ENCODE peak calls at places on chromosomes 16 and 17, in ten cellular contexts. K is GM10248, Z is psoas muscle, S is AG04449, F is left ventricle myocardium inferior, H is RWPE1, M is adrenal gland, A is ascending aorta, P is lung, R is neural crest cell. W is an unnamed sample.

GRCh38 chr17:2025622-2026309 is 632 bp upstream of the RTN4RL1 start:
- DNase-seq in K (peak), Z (peak), S (no peak), F (peak), H (peak), M (peak), A (no peak), P (peak), R (peak), W (peak)

GRCh38 chr16:28974007-28974436 is 556 bp upstream of the SPNS1 start:
- DNase-seq in K (no peak), Z (peak), S (no peak), F (peak), H (peak), M (peak), A (no peak), P (peak), R (peak), W (peak)

GRCh38 chr16:685967-686366 is 1.8 kb upstream of the JMJD8 start:
- DNase-seq in K (no peak), Z (peak), S (no peak), F (no peak), H (no peak), M (peak), A (no peak), P (no peak), R (peak), W (no peak)

GRCh38 chr16:2457267-2457666 is 2.6 kb upstream of the TEDC2 start:
- DNase-seq in K (no peak), Z (no peak), S (no peak), F (no peak), H (no peak), M (no peak), A (no peak), P (no peak), R (no peak), W (no peak)

GRCh38 chr17:4187076-4187475 is 44.1 kb downstream of the CYB5D2 start:
- DNase-seq in K (no peak), Z (no peak), S (no peak), F (no peak), H (peak), M (no peak), A (no peak), P (no peak), R (no peak), W (no peak)

GRCh38 chr17:2814499-2815341 is 18.5 kb downstream of the RAP1GAP2 start:
- DNase-seq in K (peak), Z (no peak), S (no peak), F (no peak), H (no peak), M (peak), A (no peak), P (peak), R (no peak), W (no peak)

GRCh38 chr16:3007957-3008748 is 4.6 kb upstream of the CLDN9 start:
- DNase-seq in K (no peak), Z (no peak), S (no peak), F (peak), H (no peak), M (no peak), A (no peak), P (peak), R (no peak), W (no peak)

GRCh38 chr16:53537591-53537990 is 34.6 kb upstream of the AKTIP start:
- DNase-seq in K (no peak), Z (no peak), S (no peak), F (no peak), H (no peak), M (no peak), A (no peak), P (no peak), R (no peak), W (no peak)

GRCh38 chr17:49576906-49577650 is 1.4 kb downstream of the NXPH3 start:
- DNase-seq in K (no peak), Z (no peak), S (no peak), F (no peak), H (no peak), M (no peak), A (no peak), P (no peak), R (no peak), W (no peak)

GRCh38 chr17:920190-920589 is 59.4 kb downstream of the NXN start:
- DNase-seq in K (no peak), Z (no peak), S (no peak), F (no peak), H (no peak), M (no peak), A (no peak), P (no peak), R (no peak), W (no peak)

GRCh38 chr17:45110676-45111611 is 21.4 kb downstream of the PLCD3 start:
- DNase-seq in K (no peak), Z (peak), S (no peak), F (peak), H (no peak), M (peak), A (no peak), P (no peak), R (no peak), W (no peak)

GRCh38 chr17:4969551-4970231 is 2.1 kb upstream of the SPAG7 start:
- DNase-seq in K (no peak), Z (no peak), S (no peak), F (no peak), H (no peak), M (peak), A (no peak), P (no peak), R (no peak), W (no peak)

GRCh38 chr16:58582971-58583765 is 46.5 kb downstream of the CNOT1 start:
- DNase-seq in K (no peak), Z (no peak), S (no peak), F (no peak), H (no peak), M (no peak), A (no peak), P (no peak), R (no peak), W (no peak)

GRCh38 chr17:50206604-50207293 is 5.3 kb upstream of the COL1A1 start:
- DNase-seq in K (no peak), Z (peak), S (no peak), F (peak), H (no peak), M (no peak), A (no peak), P (no peak), R (peak), W (peak)

GRCh38 chr16:73023752-73024570 is 24.0 kb downstream of the ZFHX3 start:
- DNase-seq in K (no peak), Z (no peak), S (no peak), F (no peak), H (no peak), M (no peak), A (no peak), P (no peak), R (no peak), W (no peak)

GRCh38 chr16:15498427-15499175 is 64.2 kb downstream of the BMERB1 start:
- DNase-seq in K (no peak), Z (no peak), S (no peak), F (no peak), H (no peak), M (no peak), A (no peak), P (no peak), R (no peak), W (no peak)

GRCh38 chr16:1998852-1999801 is 9.4 kb downstream of the SYNGR3 start:
- DNase-seq in K (no peak), Z (peak), S (no peak), F (no peak), H (no peak), M (no peak), A (no peak), P (no peak), R (no peak), W (no peak)

GRCh38 chr16:9533042-9533441 is 441.6 kb downstream of the HAPSTR1 start:
- DNase-seq in K (no peak), Z (no peak), S (no peak), F (no peak), H (no peak), M (no peak), A (no peak), P (no peak), R (no peak), W (no peak)

GRCh38 chr17:1111599-1112443 is 68.0 kb downstream of the ABR start:
- DNase-seq in K (no peak), Z (no peak), S (no peak), F (peak), H (no peak), M (peak), A (no peak), P (peak), R (no peak), W (no peak)

DNA sequence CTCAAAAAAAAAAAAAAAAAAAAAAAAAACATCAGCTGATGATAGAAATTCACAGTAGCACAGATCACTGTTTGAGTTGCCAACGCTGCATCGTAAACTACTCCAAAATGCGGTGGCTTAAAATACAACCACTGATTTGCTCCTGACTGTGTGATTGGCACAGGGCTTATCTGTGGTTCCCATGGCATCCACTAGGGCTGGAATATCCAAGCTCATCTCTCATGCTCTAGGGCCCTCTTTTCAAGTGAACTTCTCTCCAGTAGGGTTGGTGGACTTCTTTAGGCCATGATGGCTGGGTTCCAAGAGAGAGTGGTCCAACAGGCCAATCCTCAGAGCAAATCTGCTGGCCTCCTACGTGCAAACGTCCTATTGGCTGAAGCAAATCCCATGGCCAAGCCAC is 15.9 kb upstream of the GPRC5B start:
- DNase-seq in K (no peak), Z (no peak), S (no peak), F (no peak), H (no peak), M (no peak), A (no peak), P (no peak), R (no peak), W (no peak)
- TF ChIP-seq CTCF in K (no peak), Z (no peak), S (no peak), F (no peak), H (no peak), M (no peak), A (no peak), P (no peak), R (peak), W (no peak)

GRCh38 chr17:35242805-35243458 is at the start of gene SLFN5:
- DNase-seq in K (peak), Z (peak), S (peak), F (peak), H (peak), M (peak), A (peak), P (peak), R (peak), W (peak)

GRCh38 chr17:35245196-35245486 is 2.3 kb downstream of the SLFN5 start:
- DNase-seq in K (no peak), Z (no peak), S (peak), F (no peak), H (peak), M (no peak), A (no peak), P (no peak), R (no peak), W (no peak)

GRCh38 chr17:35242158-35242804 is 591 bp upstream of the SLFN5 start:
- DNase-seq in K (peak), Z (peak), S (no peak), F (peak), H (peak), M (peak), A (peak), P (peak), R (no peak), W (peak)

GRCh38 chr17:35244345-35245195 is 1.7 kb downstream of the SLFN5 start:
- DNase-seq in K (peak), Z (peak), S (peak), F (peak), H (peak), M (peak), A (peak), P (peak), R (peak), W (no peak)

GRCh38 chr17:35243459-35244204 is 760 bp downstream of the SLFN5 start:
- DNase-seq in K (peak), Z (peak), S (peak), F (peak), H (peak), M (peak), A (peak), P (peak), R (peak), W (peak)
- TF ChIP-seq CTCF in K (no peak), Z (no peak), S (no peak), F (no peak), H (no peak), M (no peak), A (no peak), P (no peak), R (no peak), W (no peak)

GRCh38 chr16:86498155-86498651 is 12.1 kb upstream of the FOXF1 start:
- DNase-seq in K (no peak), Z (no peak), S (no peak), F (no peak), H (no peak), M (no peak), A (no peak), P (no peak), R (no peak), W (no peak)
- TF ChIP-seq CTCF in K (no peak), Z (no peak), S (peak), F (no peak), H (no peak), M (no peak), A (no peak), P (no peak), R (peak), W (peak)

GRCh38 chr16:85027968-85028637 is 508 bp downstream of the KIAA0513 start:
- DNase-seq in K (no peak), Z (no peak), S (no peak), F (no peak), H (no peak), M (no peak), A (no peak), P (no peak), R (no peak), W (no peak)
- TF ChIP-seq CTCF in K (peak), Z (peak), S (peak), F (peak), H (no peak), M (no peak), A (peak), P (no peak), R (peak), W (peak)

GRCh38 chr16:30558789-30559377 is 709 bp upstream of the ZNF764 start:
- DNase-seq in K (no peak), Z (no peak), S (no peak), F (no peak), H (no peak), M (no peak), A (no peak), P (no peak), R (no peak), W (no peak)

GRCh38 chr16:30559690-30560089 is 1.5 kb upstream of the ZNF764 start:
- DNase-seq in K (no peak), Z (no peak), S (no peak), F (no peak), H (no peak), M (no peak), A (no peak), P (no peak), R (no peak), W (no peak)

GRCh38 chr16:30557397-30557949 is 701 bp downstream of the ZNF764 start:
- DNase-seq in K (no peak), Z (peak), S (no peak), F (no peak), H (no peak), M (no peak), A (no peak), P (no peak), R (no peak), W (no peak)

GRCh38 chr16:30555848-30556473 is 2.2 kb downstream of the ZNF764 start:
- DNase-seq in K (no peak), Z (peak), S (no peak), F (no peak), H (no peak), M (no peak), A (no peak), P (no peak), R (no peak), W (no peak)

GRCh38 chr16:30557950-30558788 is at the start of gene ZNF764:
- DNase-seq in K (peak), Z (peak), S (peak), F (peak), H (peak), M (peak), A (peak), P (peak), R (peak), W (peak)
- TF ChIP-seq CTCF in K (no peak), Z (no peak), S (no peak), F (peak), H (no peak), M (peak), A (peak), P (no peak), R (no peak), W (peak)

DNA sequence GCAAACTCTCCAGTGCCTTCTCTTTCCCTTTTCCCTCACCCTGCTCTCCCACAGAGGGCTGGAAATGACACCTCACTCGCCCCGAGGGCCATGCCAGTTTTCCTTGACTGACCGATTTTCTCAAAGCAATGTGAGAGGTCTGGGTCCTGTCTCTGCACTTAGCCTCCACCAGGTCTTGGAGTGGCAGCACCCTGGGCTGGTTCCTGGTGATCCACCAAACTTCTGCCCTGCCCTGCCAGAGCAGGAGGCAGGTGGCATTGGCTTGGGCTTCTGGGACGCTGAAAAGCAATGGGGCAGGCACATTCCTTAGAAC is 97.5 kb downstream of the RAB11FIP4 start:
- DNase-seq in K (no peak), Z (no peak), S (no peak), F (no peak), H (peak), M (no peak), A (no peak), P (no peak), R (no peak), W (no peak)
- TF ChIP-seq CTCF in K (no peak), Z (no peak), S (no peak), F (peak), H (no peak), M (no peak), A (no peak), P (no peak), R (no peak), W (no peak)

GRCh38 chr16:81313731-81314602 is 795 bp upstream of the GAN start:
- DNase-seq in K (no peak), Z (no peak), S (peak), F (no peak), H (no peak), M (no peak), A (no peak), P (no peak), R (no peak), W (no peak)
- TF ChIP-seq CTCF in K (no peak), Z (no peak), S (no peak), F (no peak), H (no peak), M (no peak), A (no peak), P (no peak), R (no peak), W (no peak)